ENCODE peak calls at places on chromosomes 13 and 19, in six cellular contexts. E is stomach; F is CD8-positive, alpha-beta T cell; S is AG04450; X is right lobe of liver; O is thoracic aorta. R is an unnamed sample.

GRCh38 chr13:91745962-91746361 is 347.5 kb downstream of the GPC5 start:
- DNase-seq in O (no peak), E (no peak), X (no peak), F (no peak), S (no peak), R (no peak)

GRCh38 chr19:1062387-1063029 is 4.5 kb upstream of the ARHGAP45 start:
- DNase-seq in X (no peak), O (no peak), F (no peak), S (no peak), E (no peak), R (no peak)

GRCh38 chr13:49641810-49642291 is 13.5 kb downstream of the ARL11 start:
- DNase-seq in O (no peak), F (no peak), X (peak), E (no peak), S (peak), R (no peak)

GRCh38 chr19:6092329-6093286 is 17.7 kb downstream of the RFX2 start:
- DNase-seq in S (no peak), E (peak), O (peak), X (peak), F (no peak), R (peak)

GRCh38 chr13:30422056-30422914 is at the start of gene UBE2L5:
- DNase-seq in F (peak), S (peak), O (no peak), X (peak), E (peak), R (peak)

GRCh38 chr19:18775586-18776287 is 15.4 kb downstream of the COMP start:
- DNase-seq in F (no peak), S (no peak), X (no peak), O (no peak), E (no peak), R (no peak)

GRCh38 chr19:18999016-18999758 is 34.1 kb downstream of the SUGP2 start:
- DNase-seq in X (no peak), S (peak), F (no peak), O (no peak), E (no peak), R (no peak)

GRCh38 chr13:29065142-29065541 is 245.0 kb downstream of the MTUS2 start:
- DNase-seq in X (no peak), E (no peak), S (no peak), F (no peak), O (no peak), R (no peak)

GRCh38 chr13:41274881-41275280 is 11.5 kb upstream of the MTRF1 start:
- DNase-seq in S (no peak), X (no peak), F (no peak), O (no peak), E (no peak), R (no peak)

GRCh38 chr13:50244913-50245574 is 229.8 kb downstream of the KCNRG start:
- DNase-seq in E (peak), X (peak), S (peak), O (peak), F (no peak), R (no peak)

GRCh38 chr13:98664924-98665637 is 87.4 kb downstream of the SLC15A1 start:
- DNase-seq in F (no peak), E (no peak), S (no peak), X (no peak), O (no peak), R (no peak)

GRCh38 chr19:8481616-8482015 is 20.8 kb downstream of the PRAM1 start:
- DNase-seq in X (no peak), O (no peak), S (no peak), F (no peak), E (no peak), R (no peak)

GRCh38 chr13:99085139-99085845 is 107.4 kb upstream of the DOCK9 start:
- DNase-seq in F (no peak), X (no peak), O (no peak), S (no peak), E (no peak), R (no peak)

GRCh38 chr13:105220063-105220462 is 1315.4 kb downstream of the EFNB2 start:
- DNase-seq in O (no peak), F (no peak), S (no peak), E (no peak), X (no peak), R (no peak)

GRCh38 chr19:33558846-33559245 is 37.3 kb upstream of the PEPD start:
- DNase-seq in E (no peak), O (no peak), S (no peak), F (no peak), X (no peak), R (no peak)

GRCh38 chr13:81395368-81395767 is 1054.4 kb upstream of the SPRY2 start:
- DNase-seq in O (no peak), S (no peak), E (no peak), X (no peak), F (no peak), R (no peak)

GRCh38 chr13:36819811-36820140 is 754 bp downstream of the RFXAP start:
- DNase-seq in O (no peak), S (no peak), X (no peak), E (no peak), F (peak), R (no peak)

GRCh38 chr19:18425515-18426415 is 6.6 kb downstream of the SSBP4 start:
- DNase-seq in X (no peak), E (no peak), S (no peak), F (no peak), O (no peak), R (no peak)

GRCh38 chr13:20582026-20582425 is 15.1 kb downstream of the IFT88 start:
- DNase-seq in O (no peak), S (no peak), X (no peak), E (no peak), F (no peak), R (no peak)

GRCh38 chr19:39218230-39219007 is 14.4 kb upstream of the SYCN start:
- DNase-seq in F (no peak), O (no peak), X (no peak), S (no peak), E (no peak), R (no peak)
- TF ChIP-seq CTCF in F (no peak), O (no peak), X (no peak), S (no peak), E (no peak), R (no peak)

GRCh38 chr13:44690376-44690775 is 114.2 kb upstream of the TSC22D1 start:
- DNase-seq in O (no peak), F (no peak), X (no peak), E (no peak), S (no peak), R (no peak)

GRCh38 chr13:44695520-44695919 is 119.4 kb upstream of the TSC22D1 start:
- DNase-seq in S (no peak), F (no peak), O (no peak), X (no peak), E (no peak), R (no peak)

GRCh38 chr13:44694842-44695241 is 118.7 kb upstream of the TSC22D1 start:
- DNase-seq in S (no peak), X (no peak), E (peak), O (no peak), F (no peak), R (no peak)

GRCh38 chr13:44693156-44693826 is 117.2 kb upstream of the TSC22D1 start:
- DNase-seq in E (no peak), X (no peak), O (no peak), S (no peak), F (no peak), R (no peak)

DNA sequence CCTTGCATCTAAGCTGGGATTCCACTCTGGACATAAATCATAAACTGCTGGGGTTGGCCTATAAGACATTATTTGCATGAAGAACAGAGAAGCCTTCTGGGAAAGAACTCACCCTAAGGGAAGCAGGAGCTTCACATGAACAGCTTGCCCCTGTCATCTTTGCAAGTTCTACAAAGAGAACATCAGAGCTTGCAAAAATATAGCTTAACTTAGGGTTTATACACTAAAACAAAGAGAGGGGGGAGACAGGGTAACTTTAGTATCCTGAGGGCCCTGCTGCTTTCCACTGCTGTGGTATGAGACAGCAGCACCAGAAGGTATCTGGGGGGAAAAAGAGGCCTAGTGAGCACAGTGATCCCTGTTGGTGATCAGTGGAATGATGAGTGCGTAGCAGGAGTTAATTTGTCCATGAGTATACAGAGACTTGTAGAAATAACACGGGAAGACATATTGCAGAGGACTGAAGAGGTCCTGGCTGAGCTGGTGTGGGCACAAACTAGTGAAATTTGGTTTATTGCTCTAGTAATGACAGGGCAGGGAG is 116.1 kb upstream of the TSC22D1 start:
- DNase-seq in E (no peak), X (no peak), S (no peak), F (no peak), O (no peak), R (no peak)
- TF ChIP-seq CTCF in E (no peak), X (no peak), S (peak), F (no peak), O (no peak), R (no peak)

DNA sequence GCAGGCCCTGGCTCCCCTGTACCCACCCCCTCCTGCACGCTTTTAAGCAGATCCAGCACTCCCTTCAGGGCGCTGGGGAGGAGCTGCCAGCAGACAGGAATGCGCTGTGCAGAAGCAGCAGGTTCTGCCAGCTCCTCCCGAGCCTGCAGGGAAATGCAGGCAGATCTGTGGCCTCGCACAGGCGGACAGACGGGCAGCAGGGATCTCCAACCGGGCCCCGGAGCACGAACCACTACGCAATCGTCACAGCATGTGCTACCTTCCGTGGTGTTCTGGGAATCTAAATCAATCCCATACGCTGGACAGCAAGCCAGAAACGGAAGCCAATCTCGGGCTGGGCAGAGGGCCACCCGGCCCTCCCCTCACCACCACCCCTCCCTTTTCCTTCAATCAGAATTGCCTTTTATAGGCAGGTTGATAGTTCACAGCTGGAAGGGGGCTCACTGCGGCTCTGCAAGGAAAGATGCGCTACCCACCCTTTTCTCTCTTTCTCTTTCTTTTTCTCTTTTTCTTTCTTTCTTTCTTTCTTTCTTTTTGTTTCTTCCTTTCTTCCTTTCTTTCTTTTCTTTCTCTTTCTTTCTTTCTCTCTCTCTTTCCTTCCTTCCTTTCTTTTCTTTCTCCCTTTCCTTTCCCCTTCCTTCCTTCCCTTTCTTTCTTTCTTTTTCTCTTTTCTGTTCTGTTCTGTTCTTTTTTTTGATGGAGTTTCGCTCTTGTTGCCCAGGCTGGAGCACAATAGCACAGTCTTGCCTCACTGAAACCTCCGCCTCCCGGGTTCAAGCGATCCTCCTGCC is 99.9 kb downstream of the GNG7 start:
- DNase-seq in S (peak), E (peak), X (peak), O (peak), F (no peak), R (peak)
- TF ChIP-seq CTCF in S (peak), E (no peak), X (no peak), O (no peak), F (no peak), R (no peak)

DNA sequence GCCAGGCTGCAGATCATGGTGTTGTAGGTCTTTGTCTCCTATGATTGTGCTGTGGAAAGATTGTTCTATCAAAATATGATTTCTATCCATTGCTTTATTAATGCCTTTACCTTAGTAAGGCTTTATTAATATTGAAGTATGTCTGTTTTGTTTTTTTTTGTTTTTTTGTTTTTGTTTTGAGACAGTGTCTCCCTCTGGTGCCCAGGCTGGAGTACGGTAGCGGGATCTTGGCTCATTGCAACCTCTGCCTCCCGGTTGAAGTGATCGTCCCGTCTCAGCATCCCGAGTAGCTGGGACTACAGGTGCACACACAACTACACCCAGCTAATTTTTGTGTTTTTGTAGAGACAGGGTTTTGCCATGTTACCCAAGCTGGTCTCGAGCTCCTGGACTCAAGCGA is 7.7 kb downstream of the IRGC start:
- DNase-seq in X (no peak), S (no peak), F (no peak), E (no peak), O (no peak), R (no peak)
- TF ChIP-seq CTCF in X (no peak), S (peak), F (no peak), E (no peak), O (no peak), R (no peak)

GRCh38 chr13:34521166-34521565 is 420.9 kb upstream of the NBEA start:
- DNase-seq in E (no peak), S (no peak), X (no peak), F (no peak), O (no peak), R (no peak)
- TF ChIP-seq CTCF in E (no peak), S (no peak), X (no peak), F (no peak), O (no peak), R (no peak)

DNA sequence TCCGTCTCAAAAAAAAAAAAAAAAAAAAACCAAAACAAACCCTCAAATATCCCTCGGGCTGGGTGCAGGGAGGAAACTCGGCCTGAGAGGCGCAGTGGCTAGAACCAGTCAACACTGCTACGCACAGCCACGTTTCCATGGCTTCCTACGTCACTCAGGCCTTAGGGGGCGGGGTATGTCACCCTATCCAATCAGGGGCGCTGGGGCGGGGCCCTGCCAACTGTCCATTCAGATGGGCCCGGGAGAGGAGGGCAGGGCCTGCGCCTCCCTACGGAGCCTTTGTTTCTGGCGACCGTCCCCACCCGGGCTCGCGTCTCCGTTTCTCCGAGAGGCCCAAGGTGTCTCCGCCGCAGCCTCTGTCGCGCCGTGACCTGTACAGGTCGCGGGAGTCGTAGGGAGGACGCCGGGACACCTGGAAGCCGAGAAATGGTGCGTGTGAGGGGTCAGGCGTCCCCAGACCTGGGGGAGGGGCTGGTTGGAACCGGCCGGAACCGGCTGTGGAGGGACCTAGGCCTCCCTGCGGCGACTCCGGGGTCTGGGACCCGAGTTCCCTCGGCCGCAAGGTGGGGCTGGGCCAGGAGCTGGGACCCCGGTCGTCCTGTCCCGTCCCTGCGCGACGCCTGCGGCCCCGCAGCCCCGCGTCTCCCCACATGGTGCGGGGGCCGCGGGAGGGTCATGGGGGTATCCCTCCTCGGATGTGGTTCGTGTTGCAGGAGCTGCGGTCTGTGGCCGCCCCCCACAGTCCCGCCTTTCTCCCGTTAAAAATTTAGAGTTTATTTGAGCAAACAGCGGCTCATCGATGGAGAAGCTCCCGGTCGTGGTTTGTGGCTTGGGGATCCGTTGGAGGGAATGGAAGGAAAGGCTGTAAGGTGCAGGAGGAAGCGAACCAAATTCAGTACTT is at the start of gene ZNF627:
- DNase-seq in F (peak), O (peak), X (peak), S (peak), E (peak), R (peak)
- TF ChIP-seq CTCF in F (no peak), O (peak), X (peak), S (peak), E (peak), R (no peak)

R was measured in mesothelial cell of epicardium.